ENCODE peak calls at places on chromosomes 7 and 10, in five cellular contexts. Z, Q, O, C and W are unnamed samples.

GRCh38 chr7:65951837-65952578 is 30.0 kb downstream of the GUSB start:
- DNase-seq in Z (no peak), Q (no peak), O (no peak), C (no peak), W (no peak)

GRCh38 chr10:31580646-31581045 is 261.6 kb downstream of the ZEB1 start:
- DNase-seq in Z (no peak), Q (no peak), O (no peak), C (no peak), W (no peak)

GRCh38 chr10:88062385-88062784 is 199.0 kb downstream of the PTEN start:
- DNase-seq in Z (no peak), Q (peak), O (peak), C (no peak), W (no peak)

GRCh38 chr7:113071465-113071864 is 15.2 kb downstream of the GPR85 start:
- DNase-seq in Z (no peak), Q (peak), O (no peak), C (no peak), W (peak)

GRCh38 chr10:8149991-8150390 is 95.5 kb downstream of the GATA3 start:
- DNase-seq in Z (no peak), Q (no peak), O (no peak), C (no peak), W (no peak)

GRCh38 chr10:11610855-11611247 is 599 bp downstream of the USP6NL start:
- DNase-seq in Z (no peak), Q (peak), O (peak), C (peak), W (no peak)

GRCh38 chr10:3911713-3912442 is 126.9 kb upstream of the KLF6 start:
- DNase-seq in Z (no peak), Q (peak), O (peak), C (peak), W (peak)

GRCh38 chr7:134694299-134694698 is 47.6 kb downstream of the BPGM start:
- DNase-seq in Z (no peak), Q (no peak), O (no peak), C (peak), W (no peak)

GRCh38 chr7:22194633-22195273 is 162.2 kb downstream of the RAPGEF5 start:
- DNase-seq in Z (no peak), Q (no peak), O (no peak), C (no peak), W (no peak)

GRCh38 chr10:30630571-30630970 is 1.0 kb upstream of the LYZL2 start:
- DNase-seq in Z (no peak), Q (peak), O (no peak), C (no peak), W (peak)

DNA sequence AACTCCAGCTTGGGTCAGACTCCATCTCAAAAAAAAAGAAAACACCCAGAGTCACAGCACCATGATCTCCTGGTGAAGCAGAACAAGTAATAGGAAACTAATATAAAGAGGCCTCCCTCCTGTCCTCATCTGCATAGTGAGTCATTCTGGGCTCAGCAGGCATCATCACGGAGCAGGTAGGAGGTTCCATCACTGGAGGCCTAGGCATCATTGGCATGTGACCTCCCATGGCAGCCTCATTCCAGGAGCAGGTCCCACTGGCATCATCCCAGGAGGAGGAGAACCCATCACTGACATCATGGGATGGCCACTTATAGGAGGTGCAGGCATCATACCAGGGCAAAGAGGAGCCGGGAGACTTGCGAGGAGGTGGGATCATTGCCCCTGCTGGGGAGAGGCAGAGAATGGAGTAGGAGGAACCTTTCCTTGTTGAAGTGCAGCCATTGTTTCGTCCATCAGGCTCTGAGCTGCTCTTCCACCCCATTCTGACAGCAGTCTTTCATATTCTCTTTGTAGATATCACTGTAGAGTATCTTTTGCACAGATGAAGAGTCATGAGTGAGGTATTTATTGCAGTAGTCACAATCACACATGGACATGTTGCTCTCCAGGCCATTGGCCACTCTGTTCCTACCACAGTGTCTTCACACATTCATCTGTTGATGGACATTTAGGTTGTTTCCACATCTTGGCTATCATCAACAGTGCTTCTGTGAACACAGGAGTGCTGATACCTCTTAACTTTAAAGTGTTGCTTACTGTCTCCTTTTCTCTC is 73.8 kb downstream of the OSBPL3 start:
- DNase-seq in Z (no peak), Q (no peak), O (no peak), C (peak), W (peak)
- H3K4me2 ChIP-seq in Z (no peak), Q (no peak), O (no peak), C (no peak), W (no peak)

GRCh38 chr7:73622909-73623797 is 1.2 kb downstream of the MLXIPL start:
- DNase-seq in Z (peak), Q (no peak), O (no peak), C (peak), W (no peak)
- H3K18ac ChIP-seq in Z (peak), Q (no peak), O (no peak), C (no peak), W (no peak)

DNA sequence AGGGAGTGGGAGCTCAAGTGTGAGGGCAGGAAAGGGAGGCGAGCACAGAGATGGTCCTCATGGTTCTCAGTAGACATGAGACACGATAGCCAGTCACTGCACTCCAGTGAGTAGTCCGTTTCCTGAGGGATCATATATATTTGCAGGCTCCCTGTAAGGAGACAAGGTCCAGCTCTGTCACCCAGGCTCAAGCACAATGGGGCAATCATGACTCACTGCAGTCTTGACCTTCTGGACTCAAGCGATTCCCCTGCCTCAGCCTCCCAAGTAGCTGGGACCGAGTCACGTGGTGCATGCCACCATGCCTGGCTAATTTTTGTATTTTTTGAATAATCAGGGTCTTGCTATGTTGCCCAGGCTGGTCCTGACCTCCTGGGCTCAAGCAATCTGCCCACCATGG is 116.7 kb downstream of the CCDC3 start:
- DNase-seq in Z (no peak), Q (no peak), O (no peak), C (no peak), W (no peak)
- H3K4me2 ChIP-seq in Z (no peak), Q (no peak), O (no peak), C (no peak), W (no peak)

DNA sequence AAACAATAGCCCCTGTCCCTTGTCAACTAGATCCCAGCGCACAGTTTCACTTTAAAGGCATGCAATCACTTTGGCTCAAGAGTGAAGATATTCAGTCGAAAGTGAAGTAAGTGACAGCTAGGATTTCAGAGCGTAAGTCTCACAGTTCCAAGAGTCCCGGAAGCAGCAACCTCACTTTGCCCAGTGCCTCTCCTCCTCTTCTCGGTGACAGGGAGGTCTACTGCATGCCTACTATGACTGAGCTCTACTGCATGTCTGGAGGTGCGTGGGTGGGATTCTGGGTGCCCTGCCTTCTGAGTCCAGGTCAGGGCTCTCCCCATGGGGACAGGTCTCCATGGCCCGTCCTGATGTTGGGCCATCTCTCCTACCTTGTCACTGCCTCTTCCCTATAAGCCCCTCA is 17.0 kb downstream of the PRKCQ start:
- DNase-seq in Z (no peak), Q (no peak), O (no peak), C (peak), W (no peak)
- H3K18ac ChIP-seq in Z (no peak), Q (no peak), O (no peak), C (no peak), W (no peak)

GRCh38 chr7:155745737-155746136 is 66.5 kb downstream of the SHH start:
- DNase-seq in Z (no peak), Q (no peak), O (no peak), C (no peak), W (no peak)

GRCh38 chr7:155741061-155741460 is 71.2 kb downstream of the SHH start:
- DNase-seq in Z (no peak), Q (no peak), O (no peak), C (peak), W (no peak)

GRCh38 chr7:155741805-155742204 is 70.5 kb downstream of the SHH start:
- DNase-seq in Z (no peak), Q (no peak), O (no peak), C (no peak), W (no peak)

GRCh38 chr7:155744931-155745683 is 67.2 kb downstream of the SHH start:
- DNase-seq in Z (no peak), Q (no peak), O (no peak), C (no peak), W (no peak)

GRCh38 chr7:155743197-155743596 is 69.1 kb downstream of the SHH start:
- DNase-seq in Z (no peak), Q (no peak), O (no peak), C (no peak), W (no peak)
- H3K4me2 ChIP-seq in Z (no peak), Q (no peak), O (no peak), C (no peak), W (no peak)

GRCh38 chr10:131020775-131021174 is 290.7 kb downstream of the TCERG1L start:
- DNase-seq in Z (no peak), Q (no peak), O (no peak), C (no peak), W (no peak)

GRCh38 chr10:131022981-131023380 is 288.5 kb downstream of the TCERG1L start:
- DNase-seq in Z (no peak), Q (no peak), O (no peak), C (peak), W (no peak)

GRCh38 chr10:131022369-131022768 is 289.2 kb downstream of the TCERG1L start:
- DNase-seq in Z (no peak), Q (no peak), O (no peak), C (no peak), W (no peak)

GRCh38 chr10:131021967-131022366 is 289.6 kb downstream of the TCERG1L start:
- DNase-seq in Z (no peak), Q (no peak), O (no peak), C (no peak), W (no peak)

GRCh38 chr10:131021246-131021895 is 290.1 kb downstream of the TCERG1L start:
- DNase-seq in Z (no peak), Q (no peak), O (no peak), C (no peak), W (no peak)
- H3K18ac ChIP-seq in Z (no peak), Q (no peak), O (no peak), C (no peak), W (no peak)

GRCh38 chr10:95445223-95445836 is 115.8 kb downstream of the SORBS1 start:
- DNase-seq in Z (no peak), Q (peak), O (peak), C (no peak), W (peak)
- H3K4me2 ChIP-seq in Z (no peak), Q (peak), O (no peak), C (no peak), W (no peak)

DNA sequence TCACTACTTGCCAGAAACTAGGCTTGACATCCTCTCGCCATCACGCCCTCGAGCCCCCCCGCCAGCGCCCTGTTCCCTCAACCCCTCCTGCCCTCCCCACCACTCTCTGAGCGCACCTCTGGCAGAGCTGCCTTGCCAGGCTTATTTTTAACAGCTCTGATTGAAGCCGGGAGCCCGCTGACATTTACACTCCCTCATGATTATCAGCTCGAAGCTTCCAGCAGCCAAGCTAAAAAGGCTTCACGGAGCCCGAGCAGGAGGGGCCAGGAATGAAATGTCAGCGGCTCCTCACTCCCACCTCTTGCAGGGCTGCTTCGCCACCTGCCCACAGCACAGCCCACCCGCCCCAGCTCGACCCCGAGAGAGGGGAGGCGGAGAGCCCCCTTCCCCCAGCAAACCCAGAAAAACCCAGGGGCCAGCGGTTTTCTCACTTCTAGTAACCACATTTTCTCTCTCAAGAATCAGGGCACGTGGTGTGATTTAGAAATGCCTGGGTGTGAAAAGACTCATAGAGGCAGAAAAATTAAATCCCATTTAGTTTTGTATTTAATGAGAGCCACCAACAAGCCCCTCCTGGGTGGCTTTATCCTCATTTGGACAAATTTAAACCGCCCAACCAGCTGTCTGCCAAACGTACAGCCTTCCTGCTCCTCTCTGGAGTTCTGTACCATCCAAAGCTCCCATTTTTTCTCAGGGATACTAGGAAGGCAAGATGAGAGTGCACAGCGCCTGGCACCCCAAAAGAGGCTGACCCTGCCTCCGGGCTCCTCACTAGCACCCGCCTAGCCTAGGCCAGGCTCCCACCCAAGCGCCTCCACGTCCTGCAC is 89.2 kb downstream of the SLIT1 start:
- DNase-seq in Z (no peak), Q (no peak), O (no peak), C (no peak), W (no peak)
- H3K18ac ChIP-seq in Z (no peak), Q (no peak), O (no peak), C (no peak), W (no peak)

GRCh38 chr7:628041-628763 is 98.3 kb upstream of the DNAAF5 start:
- DNase-seq in Z (no peak), Q (no peak), O (no peak), C (no peak), W (no peak)

GRCh38 chr7:630111-630511 is 96.4 kb upstream of the DNAAF5 start:
- DNase-seq in Z (no peak), Q (no peak), O (no peak), C (no peak), W (no peak)

GRCh38 chr7:627661-628027 is 98.9 kb upstream of the DNAAF5 start:
- DNase-seq in Z (no peak), Q (no peak), O (no peak), C (no peak), W (no peak)

GRCh38 chr7:630539-630938 is 96.0 kb upstream of the DNAAF5 start:
- DNase-seq in Z (no peak), Q (no peak), O (no peak), C (no peak), W (no peak)

DNA sequence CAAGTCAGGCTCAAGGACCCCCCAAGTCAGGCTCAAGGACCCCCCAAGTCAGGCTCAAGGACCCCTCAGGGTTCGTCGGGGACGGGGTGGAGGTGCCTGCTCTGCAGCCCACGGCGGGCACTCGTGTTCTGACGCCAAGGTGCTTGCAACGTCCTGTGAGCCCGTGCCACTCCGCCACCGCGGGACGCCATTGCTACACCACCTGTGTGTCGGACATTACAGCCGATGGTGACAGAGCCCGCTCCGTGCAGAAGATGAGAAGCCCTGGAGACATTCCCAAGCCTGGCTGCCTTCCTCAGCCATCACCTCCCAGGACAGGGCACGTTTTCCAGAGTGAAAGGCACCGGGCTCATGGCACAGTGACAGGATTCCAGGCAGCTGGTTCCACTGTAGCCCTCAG is 97.7 kb upstream of the DNAAF5 start:
- DNase-seq in Z (no peak), Q (no peak), O (no peak), C (no peak), W (no peak)
- H3K4me2 ChIP-seq in Z (no peak), Q (no peak), O (no peak), C (no peak), W (no peak)